ENCODE peak calls at places on chromosomes 2 and 18, in eight cellular contexts. One of them, this sample, is unnamed.
A peak's percentile ranks its signal among the peaks of the same experiment; 100 is the strongest.

GRCh38 chr18:54112356-54112755 is 112.1 kb downstream of the MBD2 start:
- DNase-seq in heart right ventricle: no peak
- DNase-seq in coronary artery: no peak
- DNase-seq in A549: no peak
- DNase-seq in IMR-90: no peak
- DNase-seq in cardiac fibroblast: peak; percentile 22
- DNase-seq in fibroblast of the aortic adventitia: peak; percentile 83
- DNase-seq in lower lobe of right lung: no peak
- DNase-seq in this sample: no peak

GRCh38 chr2:44290271-44290670 is 15.0 kb downstream of the SLC3A1 start:
- DNase-seq in coronary artery: no peak
- DNase-seq in fibroblast of the aortic adventitia: peak; percentile 71
- DNase-seq in IMR-90: peak; percentile 73
- DNase-seq in heart right ventricle: no peak
- DNase-seq in A549: no peak
- DNase-seq in lower lobe of right lung: no peak
- DNase-seq in cardiac fibroblast: peak; percentile 57
- DNase-seq in this sample: no peak

GRCh38 chr2:28639836-28640235 is 111.8 kb upstream of the PPP1CB start:
- DNase-seq in IMR-90: no peak
- DNase-seq in A549: no peak
- DNase-seq in fibroblast of the aortic adventitia: no peak
- DNase-seq in heart right ventricle: no peak
- DNase-seq in cardiac fibroblast: peak; percentile 56
- DNase-seq in lower lobe of right lung: no peak
- DNase-seq in coronary artery: peak; percentile 71
- DNase-seq in this sample: no peak

GRCh38 chr18:64692826-64693225 is 543.9 kb upstream of the LINC00305 start:
- DNase-seq in A549: no peak
- DNase-seq in fibroblast of the aortic adventitia: no peak
- DNase-seq in coronary artery: no peak
- DNase-seq in heart right ventricle: no peak
- DNase-seq in lower lobe of right lung: no peak
- DNase-seq in IMR-90: no peak
- DNase-seq in cardiac fibroblast: no peak
- DNase-seq in this sample: no peak

GRCh38 chr18:79965119-79965902 is 868 bp downstream of the HSBP1L1 start:
- DNase-seq in coronary artery: no peak
- DNase-seq in lower lobe of right lung: peak; percentile 73
- DNase-seq in fibroblast of the aortic adventitia: peak; percentile 62
- DNase-seq in heart right ventricle: no peak
- DNase-seq in IMR-90: peak; percentile 91
- DNase-seq in A549: peak; percentile 44
- DNase-seq in cardiac fibroblast: peak; percentile 77
- DNase-seq in this sample: no peak

GRCh38 chr2:219362524-219363164 is 25.1 kb downstream of the DNPEP start:
- DNase-seq in heart right ventricle: peak; percentile 50
- DNase-seq in A549: no peak
- DNase-seq in coronary artery: no peak
- DNase-seq in IMR-90: peak; percentile 99
- DNase-seq in lower lobe of right lung: no peak
- DNase-seq in cardiac fibroblast: peak; percentile 95
- DNase-seq in fibroblast of the aortic adventitia: peak; percentile 98
- DNase-seq in this sample: peak; percentile 61

GRCh38 chr18:8808001-8808400 is 102.6 kb downstream of the MTCL1 start:
- DNase-seq in fibroblast of the aortic adventitia: no peak
- DNase-seq in lower lobe of right lung: no peak
- DNase-seq in IMR-90: peak; percentile 75
- DNase-seq in coronary artery: no peak
- DNase-seq in cardiac fibroblast: no peak
- DNase-seq in A549: no peak
- DNase-seq in heart right ventricle: no peak
- DNase-seq in this sample: no peak

GRCh38 chr2:240501531-240501991 is 56.2 kb downstream of the ANKMY1 start:
- DNase-seq in cardiac fibroblast: no peak
- DNase-seq in coronary artery: no peak
- DNase-seq in fibroblast of the aortic adventitia: no peak
- DNase-seq in heart right ventricle: no peak
- DNase-seq in A549: no peak
- DNase-seq in lower lobe of right lung: peak; percentile 24
- DNase-seq in IMR-90: no peak
- DNase-seq in this sample: peak; percentile 12

GRCh38 chr2:138112536-138112935 is 148.3 kb downstream of the HNMT start:
- DNase-seq in A549: no peak
- DNase-seq in heart right ventricle: no peak
- DNase-seq in fibroblast of the aortic adventitia: peak; percentile 57
- DNase-seq in cardiac fibroblast: peak; percentile 47
- DNase-seq in lower lobe of right lung: no peak
- DNase-seq in coronary artery: no peak
- DNase-seq in IMR-90: no peak
- DNase-seq in this sample: no peak

GRCh38 chr2:207812058-207812857 is 42.6 kb upstream of the FZD5 start:
- DNase-seq in A549: no peak
- DNase-seq in IMR-90: no peak
- DNase-seq in cardiac fibroblast: no peak
- DNase-seq in lower lobe of right lung: no peak
- DNase-seq in fibroblast of the aortic adventitia: no peak
- DNase-seq in coronary artery: no peak
- DNase-seq in heart right ventricle: no peak
- DNase-seq in this sample: no peak

GRCh38 chr2:133817680-133818566 is 249.7 kb upstream of the NCKAP5 start:
- DNase-seq in lower lobe of right lung: no peak
- DNase-seq in IMR-90: peak; percentile 99
- DNase-seq in heart right ventricle: no peak
- DNase-seq in coronary artery: no peak
- DNase-seq in A549: peak; percentile 37
- DNase-seq in cardiac fibroblast: peak; percentile 98
- DNase-seq in fibroblast of the aortic adventitia: peak; percentile 99
- DNase-seq in this sample: no peak

GRCh38 chr2:53211201-53211774 is 556.3 kb upstream of the CHAC2 start:
- DNase-seq in IMR-90: no peak
- DNase-seq in heart right ventricle: no peak
- DNase-seq in A549: no peak
- DNase-seq in cardiac fibroblast: no peak
- DNase-seq in coronary artery: no peak
- DNase-seq in fibroblast of the aortic adventitia: no peak
- DNase-seq in lower lobe of right lung: no peak
- DNase-seq in this sample: no peak

GRCh38 chr2:238857929-238858328 is 10.0 kb downstream of the TWIST2 start:
- DNase-seq in lower lobe of right lung: no peak
- DNase-seq in fibroblast of the aortic adventitia: no peak
- DNase-seq in coronary artery: no peak
- DNase-seq in heart right ventricle: no peak
- DNase-seq in A549: no peak
- DNase-seq in IMR-90: no peak
- DNase-seq in cardiac fibroblast: no peak
- DNase-seq in this sample: no peak

GRCh38 chr2:218953366-218953954 is 6.0 kb upstream of the CDK5R2 start:
- DNase-seq in cardiac fibroblast: no peak
- DNase-seq in A549: no peak
- DNase-seq in fibroblast of the aortic adventitia: no peak
- DNase-seq in IMR-90: no peak
- DNase-seq in heart right ventricle: no peak
- DNase-seq in coronary artery: no peak
- DNase-seq in lower lobe of right lung: no peak
- DNase-seq in this sample: no peak

GRCh38 chr18:47754311-47755101 is 176.0 kb downstream of the SMAD2 start:
- DNase-seq in A549: peak; percentile 26
- DNase-seq in cardiac fibroblast: peak; percentile 14
- DNase-seq in fibroblast of the aortic adventitia: no peak
- DNase-seq in coronary artery: no peak
- DNase-seq in heart right ventricle: peak; percentile 39
- DNase-seq in IMR-90: no peak
- DNase-seq in lower lobe of right lung: no peak
- DNase-seq in this sample: no peak

GRCh38 chr2:36748166-36748565 is 51.7 kb downstream of the VIT start:
- DNase-seq in fibroblast of the aortic adventitia: no peak
- DNase-seq in coronary artery: no peak
- DNase-seq in IMR-90: peak; percentile 35
- DNase-seq in lower lobe of right lung: no peak
- DNase-seq in A549: no peak
- DNase-seq in heart right ventricle: no peak
- DNase-seq in cardiac fibroblast: peak; percentile 25
- DNase-seq in this sample: no peak

GRCh38 chr2:160596431-160596830 is 102.8 kb upstream of the RBMS1 start:
- DNase-seq in cardiac fibroblast: no peak
- DNase-seq in A549: no peak
- DNase-seq in heart right ventricle: no peak
- DNase-seq in lower lobe of right lung: no peak
- DNase-seq in IMR-90: no peak
- DNase-seq in fibroblast of the aortic adventitia: no peak
- DNase-seq in coronary artery: no peak
- DNase-seq in this sample: no peak

GRCh38 chr18:21180588-21180987 is 61.4 kb upstream of the GREB1L start:
- DNase-seq in fibroblast of the aortic adventitia: no peak
- DNase-seq in cardiac fibroblast: no peak
- DNase-seq in IMR-90: no peak
- DNase-seq in heart right ventricle: no peak
- DNase-seq in lower lobe of right lung: no peak
- DNase-seq in coronary artery: no peak
- DNase-seq in A549: no peak
- DNase-seq in this sample: no peak
- H3K4me3 ChIP-seq in fibroblast of the aortic adventitia: no peak overlapping the region
- H3K4me3 ChIP-seq in cardiac fibroblast: no peak overlapping the region
- H3K4me3 ChIP-seq in IMR-90: no peak overlapping the region
- H3K4me3 ChIP-seq in heart right ventricle: no peak overlapping the region
- H3K4me3 ChIP-seq in lower lobe of right lung: no peak overlapping the region
- H3K4me3 ChIP-seq in coronary artery: no peak overlapping the region
- H3K4me3 ChIP-seq in A549: no peak overlapping the region
- H3K4me3 ChIP-seq in this sample: no peak overlapping the region

GRCh38 chr18:57953883-57954282 is 90.1 kb upstream of the NEDD4L start:
- DNase-seq in lower lobe of right lung: no peak
- DNase-seq in IMR-90: no peak
- DNase-seq in cardiac fibroblast: no peak
- DNase-seq in fibroblast of the aortic adventitia: no peak
- DNase-seq in heart right ventricle: no peak
- DNase-seq in coronary artery: no peak
- DNase-seq in A549: no peak
- DNase-seq in this sample: no peak

GRCh38 chr18:57951999-57952774 is 91.8 kb upstream of the NEDD4L start:
- DNase-seq in heart right ventricle: no peak
- DNase-seq in IMR-90: no peak
- DNase-seq in coronary artery: no peak
- DNase-seq in A549: no peak
- DNase-seq in lower lobe of right lung: peak; percentile 56
- DNase-seq in cardiac fibroblast: no peak
- DNase-seq in fibroblast of the aortic adventitia: peak; percentile 50
- DNase-seq in this sample: no peak

GRCh38 chr18:57954928-57955327 is 89.1 kb upstream of the NEDD4L start:
- DNase-seq in IMR-90: no peak
- DNase-seq in lower lobe of right lung: no peak
- DNase-seq in cardiac fibroblast: no peak
- DNase-seq in coronary artery: no peak
- DNase-seq in A549: no peak
- DNase-seq in heart right ventricle: no peak
- DNase-seq in fibroblast of the aortic adventitia: no peak
- DNase-seq in this sample: no peak

GRCh38 chr18:57950542-57950941 is 93.5 kb upstream of the NEDD4L start:
- DNase-seq in lower lobe of right lung: no peak
- DNase-seq in A549: no peak
- DNase-seq in cardiac fibroblast: no peak
- DNase-seq in fibroblast of the aortic adventitia: no peak
- DNase-seq in coronary artery: no peak
- DNase-seq in heart right ventricle: no peak
- DNase-seq in IMR-90: no peak
- DNase-seq in this sample: no peak

GRCh38 chr18:57951110-57951796 is 92.8 kb upstream of the NEDD4L start:
- DNase-seq in lower lobe of right lung: no peak
- DNase-seq in A549: no peak
- DNase-seq in IMR-90: no peak
- DNase-seq in heart right ventricle: no peak
- DNase-seq in cardiac fibroblast: peak; percentile 19
- DNase-seq in fibroblast of the aortic adventitia: no peak
- DNase-seq in coronary artery: no peak
- DNase-seq in this sample: no peak
- H3K4me3 ChIP-seq in lower lobe of right lung: no peak overlapping the region
- H3K4me3 ChIP-seq in A549: no peak overlapping the region
- H3K4me3 ChIP-seq in IMR-90: no peak overlapping the region
- H3K4me3 ChIP-seq in heart right ventricle: no peak overlapping the region
- H3K4me3 ChIP-seq in cardiac fibroblast: no peak overlapping the region
- H3K4me3 ChIP-seq in fibroblast of the aortic adventitia: no peak overlapping the region
- H3K4me3 ChIP-seq in coronary artery: no peak overlapping the region
- H3K4me3 ChIP-seq in this sample: no peak overlapping the region

GRCh38 chr2:38765149-38765548 is 12.9 kb upstream of the GEMIN6 start:
- DNase-seq in coronary artery: no peak
- DNase-seq in heart right ventricle: no peak
- DNase-seq in IMR-90: peak; percentile 79
- DNase-seq in A549: no peak
- DNase-seq in fibroblast of the aortic adventitia: peak; percentile 85
- DNase-seq in lower lobe of right lung: no peak
- DNase-seq in cardiac fibroblast: peak; percentile 69
- DNase-seq in this sample: no peak
- H3K4me3 ChIP-seq in coronary artery: no peak overlapping the region
- H3K4me3 ChIP-seq in heart right ventricle: no peak overlapping the region
- H3K4me3 ChIP-seq in IMR-90: no peak overlapping the region
- H3K4me3 ChIP-seq in A549: no peak overlapping the region
- H3K4me3 ChIP-seq in fibroblast of the aortic adventitia: no peak overlapping the region
- H3K4me3 ChIP-seq in lower lobe of right lung: no peak overlapping the region
- H3K4me3 ChIP-seq in cardiac fibroblast: no peak overlapping the region
- H3K4me3 ChIP-seq in this sample: no peak overlapping the region

GRCh38 chr2:231483398-231484329 is 19.4 kb upstream of the NCL start:
- DNase-seq in cardiac fibroblast: peak; percentile 49
- DNase-seq in lower lobe of right lung: peak; percentile 59
- DNase-seq in IMR-90: no peak
- DNase-seq in A549: no peak
- DNase-seq in heart right ventricle: peak; percentile 58
- DNase-seq in coronary artery: no peak
- DNase-seq in fibroblast of the aortic adventitia: peak; percentile 34
- DNase-seq in this sample: peak; percentile 57
- H3K4me3 ChIP-seq in cardiac fibroblast: peak overlapping the region; percentile 56
- H3K4me3 ChIP-seq in lower lobe of right lung: peak overlapping the region; percentile 75
- H3K4me3 ChIP-seq in IMR-90: no peak overlapping the region
- H3K4me3 ChIP-seq in A549: no peak overlapping the region
- H3K4me3 ChIP-seq in heart right ventricle: peak overlapping the region; percentile 39
- H3K4me3 ChIP-seq in coronary artery: peak overlapping the region; percentile 71
- H3K4me3 ChIP-seq in fibroblast of the aortic adventitia: peak overlapping the region; percentile 65
- H3K4me3 ChIP-seq in this sample: peak overlapping the region; percentile 68

GRCh38 chr2:118806797-118807667 is 40.4 kb downstream of the EN1 start:
- DNase-seq in cardiac fibroblast: no peak
- DNase-seq in lower lobe of right lung: no peak
- DNase-seq in A549: no peak
- DNase-seq in IMR-90: no peak
- DNase-seq in coronary artery: no peak
- DNase-seq in heart right ventricle: no peak
- DNase-seq in fibroblast of the aortic adventitia: no peak
- DNase-seq in this sample: no peak
- H3K4me3 ChIP-seq in cardiac fibroblast: no peak overlapping the region
- H3K4me3 ChIP-seq in lower lobe of right lung: no peak overlapping the region
- H3K4me3 ChIP-seq in A549: no peak overlapping the region
- H3K4me3 ChIP-seq in IMR-90: no peak overlapping the region
- H3K4me3 ChIP-seq in coronary artery: no peak overlapping the region
- H3K4me3 ChIP-seq in heart right ventricle: no peak overlapping the region
- H3K4me3 ChIP-seq in fibroblast of the aortic adventitia: no peak overlapping the region
- H3K4me3 ChIP-seq in this sample: no peak overlapping the region

GRCh38 chr18:55316615-55317184 is 271.3 kb downstream of the TCF4 start:
- DNase-seq in lower lobe of right lung: no peak
- DNase-seq in cardiac fibroblast: no peak
- DNase-seq in coronary artery: no peak
- DNase-seq in IMR-90: no peak
- DNase-seq in A549: no peak
- DNase-seq in fibroblast of the aortic adventitia: no peak
- DNase-seq in heart right ventricle: no peak
- DNase-seq in this sample: no peak
- H3K4me3 ChIP-seq in lower lobe of right lung: no peak overlapping the region
- H3K4me3 ChIP-seq in cardiac fibroblast: no peak overlapping the region
- H3K4me3 ChIP-seq in coronary artery: no peak overlapping the region
- H3K4me3 ChIP-seq in IMR-90: no peak overlapping the region
- H3K4me3 ChIP-seq in A549: no peak overlapping the region
- H3K4me3 ChIP-seq in fibroblast of the aortic adventitia: no peak overlapping the region
- H3K4me3 ChIP-seq in heart right ventricle: no peak overlapping the region
- H3K4me3 ChIP-seq in this sample: peak overlapping the region; percentile 76